ENCODE peak calls at places on chromosomes 3 and 15, in nine cellular contexts. D is endothelial cell, T is kidney, N is PC-3, L is esophagus squamous epithelium, I is body of pancreas, R is AG09309, X is GM06990, F is osteocyte. B is an unnamed sample.

GRCh38 chr3:59300727-59301134 is 250.9 kb upstream of the CFAP20DC start:
- DNase-seq in I (no peak), X (no peak), N (no peak), R (no peak), T (no peak), F (no peak), D (no peak), L (no peak), B (no peak)

GRCh38 chr3:20396335-20396734 is 210.3 kb upstream of the SGO1 start:
- DNase-seq in D (no peak), T (no peak), X (no peak), L (no peak), F (no peak), I (no peak), N (no peak), R (no peak), B (no peak)

GRCh38 chr3:55750525-55750924 is 263.4 kb upstream of the WNT5A start:
- DNase-seq in R (peak), N (peak), X (no peak), L (no peak), I (no peak), D (no peak), F (no peak), T (no peak), B (peak)

GRCh38 chr3:49461443-49462171 is 8.5 kb upstream of the DAG1 start:
- DNase-seq in F (no peak), D (no peak), I (no peak), L (no peak), T (no peak), N (peak), X (no peak), R (no peak), B (no peak)

GRCh38 chr3:170109579-170110293 is 71.8 kb downstream of the PHC3 start:
- DNase-seq in D (no peak), L (no peak), X (no peak), T (no peak), I (no peak), N (no peak), F (no peak), R (no peak), B (no peak)

GRCh38 chr15:62125763-62126162 is 39.3 kb downstream of the C2CD4B start:
- DNase-seq in T (no peak), F (no peak), D (no peak), X (no peak), L (no peak), R (peak), N (peak), I (peak), B (no peak)

GRCh38 chr3:48436477-48436787 is 3.5 kb downstream of the CCDC51 start:
- DNase-seq in T (no peak), I (no peak), F (no peak), N (no peak), D (no peak), X (no peak), R (no peak), L (no peak), B (no peak)

GRCh38 chr15:88083828-88084760 is 172.4 kb downstream of the NTRK3 start:
- DNase-seq in X (no peak), N (no peak), I (no peak), D (no peak), L (no peak), T (no peak), F (no peak), R (peak), B (no peak)

GRCh38 chr3:115713247-115713646 is 89.9 kb downstream of the GAP43 start:
- DNase-seq in N (no peak), R (no peak), T (no peak), D (no peak), F (no peak), L (no peak), I (peak), X (no peak), B (peak)

GRCh38 chr3:14393440-14394111 is 8.8 kb upstream of the SLC6A6 start:
- DNase-seq in R (no peak), F (no peak), I (no peak), D (no peak), L (no peak), N (no peak), X (no peak), T (no peak), B (peak)

GRCh38 chr3:14389133-14390115 is 13.0 kb upstream of the SLC6A6 start:
- DNase-seq in N (no peak), F (no peak), L (no peak), I (no peak), X (no peak), R (no peak), T (no peak), D (no peak), B (no peak)

GRCh38 chr3:14391033-14391432 is 11.4 kb upstream of the SLC6A6 start:
- DNase-seq in R (peak), X (no peak), N (peak), T (no peak), L (no peak), D (no peak), I (no peak), F (no peak), B (peak)

GRCh38 chr3:14392803-14393319 is 9.5 kb upstream of the SLC6A6 start:
- DNase-seq in I (no peak), T (no peak), N (no peak), X (no peak), F (no peak), L (no peak), D (no peak), R (no peak), B (no peak)

DNA sequence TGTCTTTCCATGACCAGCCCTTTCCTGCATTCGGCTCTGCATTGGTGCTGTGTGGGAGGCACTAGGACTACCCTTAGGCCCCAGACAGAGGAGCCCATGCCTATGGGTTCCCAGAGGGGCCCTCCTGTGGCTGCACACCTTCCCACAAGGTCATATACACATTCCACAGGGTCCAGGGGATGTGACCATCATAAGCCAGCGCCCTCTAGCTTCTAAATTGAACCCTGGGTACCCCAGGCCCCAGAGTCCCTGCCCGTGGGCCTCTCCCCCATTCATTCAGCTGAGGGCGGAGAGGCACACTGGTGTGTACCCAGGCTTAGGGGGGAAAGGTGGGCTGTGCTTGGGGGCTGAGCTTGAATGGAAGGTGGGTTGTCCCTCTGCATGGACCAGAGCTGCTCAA is 10.2 kb upstream of the SLC6A6 start:
- DNase-seq in T (no peak), F (no peak), R (no peak), X (no peak), L (no peak), D (no peak), N (no peak), I (no peak), B (no peak)
- TF ChIP-seq CTCF in T (no peak), F (no peak), R (no peak), X (peak), L (no peak), D (no peak), N (peak), I (no peak), B (no peak)

GRCh38 chr3:193826126-193826795 is 233.3 kb downstream of the OPA1 start:
- DNase-seq in X (no peak), R (no peak), L (no peak), D (no peak), N (peak), I (no peak), F (no peak), T (no peak), B (peak)
- TF ChIP-seq CTCF in X (no peak), R (no peak), L (no peak), D (no peak), N (no peak), I (peak), F (peak), T (no peak), B (peak)

GRCh38 chr3:8992199-8992598 is 28.9 kb upstream of the RAD18 start:
- DNase-seq in R (no peak), X (no peak), T (no peak), L (no peak), I (no peak), F (peak), N (no peak), D (no peak), B (no peak)

GRCh38 chr3:8992854-8993253 is 29.6 kb upstream of the RAD18 start:
- DNase-seq in F (peak), N (no peak), L (no peak), X (no peak), I (no peak), D (no peak), R (no peak), T (no peak), B (no peak)

GRCh38 chr3:8988791-8989558 is 25.7 kb upstream of the RAD18 start:
- DNase-seq in I (no peak), T (no peak), F (peak), R (no peak), X (no peak), L (no peak), N (no peak), D (no peak), B (no peak)

GRCh38 chr3:8987673-8988655 is 24.7 kb upstream of the RAD18 start:
- DNase-seq in N (peak), L (no peak), T (no peak), X (no peak), I (peak), D (peak), F (no peak), R (no peak), B (peak)

GRCh38 chr3:8990266-8991215 is 27.3 kb upstream of the RAD18 start:
- DNase-seq in R (peak), T (no peak), I (no peak), N (no peak), D (no peak), X (no peak), F (peak), L (no peak), B (peak)
- TF ChIP-seq CTCF in R (peak), T (no peak), I (no peak), N (no peak), D (no peak), X (no peak), F (no peak), L (no peak), B (no peak)

GRCh38 chr3:45508659-45509037 is 85.9 kb upstream of the LIMD1 start:
- DNase-seq in N (no peak), F (no peak), L (no peak), X (no peak), T (no peak), I (no peak), R (no peak), D (no peak), B (no peak)

GRCh38 chr3:45506751-45507391 is 87.7 kb upstream of the LIMD1 start:
- DNase-seq in T (no peak), L (no peak), F (no peak), R (no peak), X (no peak), I (no peak), N (no peak), D (no peak), B (no peak)

GRCh38 chr3:45509038-45509767 is 85.3 kb upstream of the LIMD1 start:
- DNase-seq in D (no peak), L (no peak), N (peak), F (no peak), R (peak), X (no peak), I (no peak), T (no peak), B (peak)

GRCh38 chr3:45506084-45506483 is 88.5 kb upstream of the LIMD1 start:
- DNase-seq in F (no peak), R (no peak), L (no peak), X (no peak), D (no peak), T (no peak), N (no peak), I (no peak), B (no peak)

GRCh38 chr3:45507820-45508317 is 86.7 kb upstream of the LIMD1 start:
- DNase-seq in R (no peak), T (no peak), D (peak), X (no peak), I (no peak), N (no peak), F (peak), L (no peak), B (peak)
- TF ChIP-seq CTCF in R (peak), T (no peak), D (peak), X (no peak), I (no peak), N (peak), F (peak), L (no peak), B (peak)

GRCh38 chr15:79769933-79770332 is 126.9 kb downstream of the MTHFS start:
- DNase-seq in T (no peak), F (peak), X (no peak), D (no peak), I (no peak), L (no peak), R (no peak), N (no peak), B (no peak)
- TF ChIP-seq CTCF in T (no peak), F (no peak), X (no peak), D (no peak), I (no peak), L (no peak), R (no peak), N (no peak), B (no peak)

GRCh38 chr15:59636184-59636583 is 21.1 kb downstream of the GTF2A2 start:
- DNase-seq in X (no peak), R (no peak), D (no peak), N (peak), I (no peak), T (no peak), L (no peak), F (no peak), B (no peak)

GRCh38 chr15:59632714-59633113 is 21.1 kb downstream of the GCNT3 start:
- DNase-seq in L (no peak), D (peak), T (no peak), I (no peak), R (no peak), N (peak), X (no peak), F (no peak), B (no peak)
- TF ChIP-seq CTCF in L (no peak), D (peak), T (no peak), I (no peak), R (peak), N (peak), X (no peak), F (peak), B (peak)

GRCh38 chr3:24240306-24240705 is 254.3 kb downstream of the THRB start:
- DNase-seq in N (no peak), D (no peak), T (no peak), X (no peak), I (no peak), L (no peak), R (no peak), F (no peak), B (no peak)

GRCh38 chr3:24244491-24244890 is 250.2 kb downstream of the THRB start:
- DNase-seq in N (no peak), R (no peak), D (no peak), I (no peak), X (no peak), F (no peak), T (no peak), L (no peak), B (no peak)

GRCh38 chr3:24245056-24245455 is 249.6 kb downstream of the THRB start:
- DNase-seq in L (no peak), X (no peak), I (no peak), F (no peak), T (no peak), R (no peak), D (no peak), N (no peak), B (no peak)

GRCh38 chr3:24237971-24238767 is 256.5 kb downstream of the THRB start:
- DNase-seq in X (peak), R (peak), D (peak), N (peak), I (peak), F (no peak), L (no peak), T (no peak), B (peak)

GRCh38 chr3:24242012-24242698 is 252.5 kb downstream of the THRB start:
- DNase-seq in F (no peak), R (peak), L (no peak), T (no peak), N (peak), D (no peak), X (no peak), I (no peak), B (peak)
- TF ChIP-seq CTCF in F (no peak), R (no peak), L (no peak), T (no peak), N (no peak), D (no peak), X (no peak), I (no peak), B (no peak)

DNA sequence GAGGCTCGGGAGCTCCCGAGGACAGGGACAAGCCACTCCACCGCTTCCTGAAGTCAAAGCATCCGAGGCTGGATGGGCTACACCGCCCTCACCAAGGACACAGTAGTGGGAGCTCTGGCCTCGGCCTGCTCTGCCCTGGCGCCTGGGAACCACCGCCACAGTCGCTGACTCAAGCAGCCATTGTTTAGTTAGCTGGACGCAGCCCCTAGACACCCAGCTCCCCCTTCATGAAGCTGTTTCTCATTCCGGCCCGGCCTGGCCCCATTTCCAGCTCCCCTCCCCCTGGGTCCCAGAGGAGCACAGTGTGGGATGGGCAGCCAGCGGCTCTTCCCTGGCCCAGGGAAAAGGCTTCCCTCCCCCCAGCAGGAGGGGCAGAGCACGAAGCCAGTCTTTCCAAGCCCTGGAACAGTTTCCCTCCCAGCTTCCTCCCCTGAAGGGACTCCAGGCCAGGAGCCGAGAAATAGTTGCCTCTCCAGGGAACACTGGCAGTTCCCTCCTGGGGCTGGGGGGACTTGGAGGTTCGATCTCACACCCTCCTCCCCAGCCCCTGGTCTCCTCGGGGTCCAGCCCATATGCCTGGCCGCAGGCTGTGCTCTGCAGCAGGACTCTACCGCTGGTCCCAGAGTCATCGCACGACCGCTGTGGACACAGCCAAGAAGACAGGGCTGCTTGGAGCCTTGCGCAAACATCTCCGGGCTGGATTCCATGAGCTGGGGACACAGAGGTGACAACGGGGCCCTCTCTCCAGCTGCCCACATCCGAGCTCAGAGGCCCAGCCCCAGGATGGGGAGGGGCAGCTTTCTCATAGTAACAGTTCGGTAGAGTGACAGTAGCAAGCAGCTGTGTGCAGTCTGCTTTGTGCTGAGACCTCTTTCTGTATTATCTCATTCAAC is 10.0 kb downstream of the PLXND1 start:
- DNase-seq in D (no peak), L (no peak), T (peak), I (peak), X (no peak), N (no peak), R (peak), F (peak), B (peak)
- TF ChIP-seq CTCF in D (no peak), L (no peak), T (no peak), I (no peak), X (no peak), N (no peak), R (no peak), F (no peak), B (no peak)

GRCh38 chr3:30632521-30632920 is 26.1 kb downstream of the TGFBR2 start:
- DNase-seq in L (no peak), F (no peak), T (no peak), D (no peak), X (no peak), I (no peak), N (no peak), R (no peak), B (no peak)
- TF ChIP-seq CTCF in L (no peak), F (no peak), T (no peak), D (no peak), X (no peak), I (no peak), N (no peak), R (no peak), B (no peak)

GRCh38 chr3:184042617-184043016 is 10.2 kb upstream of the HTR3C start:
- DNase-seq in F (no peak), R (no peak), I (no peak), N (no peak), T (no peak), D (no peak), L (no peak), X (no peak), B (no peak)

GRCh38 chr3:184039414-184039813 is 7.9 kb downstream of the HTR3D start:
- DNase-seq in D (no peak), R (no peak), T (no peak), N (no peak), L (no peak), X (no peak), F (no peak), I (no peak), B (no peak)

GRCh38 chr3:184037816-184038215 is 6.3 kb downstream of the HTR3D start:
- DNase-seq in D (no peak), N (no peak), T (peak), X (no peak), R (no peak), F (no peak), I (no peak), L (no peak), B (no peak)

DNA sequence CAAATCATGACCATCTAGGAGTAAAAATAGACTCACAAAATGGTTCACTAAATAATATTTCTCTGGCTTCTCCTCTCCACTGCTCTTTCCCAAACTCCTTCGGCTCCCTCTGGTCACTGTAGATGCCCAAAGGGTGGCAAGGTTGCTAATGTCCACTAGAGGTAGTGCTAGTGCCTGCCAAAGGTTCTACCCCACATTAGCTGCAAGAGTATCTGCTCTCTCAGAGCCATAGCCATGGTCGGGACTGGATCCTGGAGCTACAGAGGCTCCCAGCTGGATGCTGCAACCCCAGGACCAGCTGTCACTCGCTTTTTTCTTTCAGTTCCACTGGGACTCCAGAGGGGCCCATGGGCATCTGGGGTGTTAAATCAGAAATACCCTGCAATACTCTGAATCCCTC is 8.5 kb downstream of the HTR3D start:
- DNase-seq in R (peak), D (peak), T (no peak), L (no peak), F (no peak), X (no peak), I (peak), N (peak), B (no peak)
- TF ChIP-seq CTCF in R (peak), D (no peak), T (no peak), L (no peak), F (peak), X (no peak), I (peak), N (peak), B (peak)

B was measured in astrocyte of the spinal cord.